ENCODE peak calls at places on chromosomes 1 and 21, in four cellular contexts. I, E, G and K are unnamed samples.

GRCh38 chr1:97038410-97038809 is 316.8 kb downstream of the PTBP2 start:
- DNase-seq in I (no peak), E (no peak), G (no peak), K (peak; percentile 45)

GRCh38 chr1:185156854-185157598 is at the start of the genes SWT1 and TRMT1L:
- DNase-seq in I (peak; percentile 99), E (peak; percentile 100), G (peak; percentile 100), K (peak; percentile 100)

GRCh38 chr1:76162254-76162653 is 87.7 kb downstream of the ST6GALNAC3 start:
- DNase-seq in I (no peak), E (no peak), G (no peak), K (no peak)

GRCh38 chr21:46124926-46125845 is 27.3 kb downstream of the COL6A2 start:
- DNase-seq in I (no peak), E (no peak), G (no peak), K (no peak)

GRCh38 chr1:81187636-81188035 is 613.1 kb upstream of the ADGRL2 start:
- DNase-seq in I (no peak), E (no peak), G (no peak), K (no peak)

GRCh38 chr1:204493145-204493881 is 1.3 kb downstream of the PIK3C2B start:
- DNase-seq in I (peak; percentile 78), E (no peak), G (no peak), K (peak; percentile 65)

GRCh38 chr1:98205291-98206017 is 284.6 kb upstream of the DPYD start:
- DNase-seq in I (no peak), E (no peak), G (no peak), K (no peak)

GRCh38 chr1:43786975-43787374 is 79.6 kb downstream of the ST3GAL3 start:
- DNase-seq in I (no peak), E (no peak), G (no peak), K (peak; percentile 38)

GRCh38 chr1:87402192-87403046 is 73.7 kb downstream of the LMO4 start:
- DNase-seq in I (no peak), E (no peak), G (no peak), K (peak; percentile 85)

GRCh38 chr1:61175976-61176375 is 93.6 kb downstream of the NFIA start:
- DNase-seq in I (no peak), E (no peak), G (no peak), K (no peak)

GRCh38 chr1:176897350-176898236 is 266.9 kb downstream of the ASTN1 start:
- DNase-seq in I (peak; percentile 46), E (peak; percentile 34), G (peak; percentile 43), K (peak; percentile 62)

GRCh38 chr1:53682369-53682685 is 56.6 kb downstream of the GLIS1 start:
- DNase-seq in I (no peak), E (no peak), G (no peak), K (no peak)

GRCh38 chr1:18332626-18333025 is 148.1 kb upstream of the KLHDC7A start:
- DNase-seq in I (no peak), E (no peak), G (no peak), K (no peak)

GRCh38 chr1:89763649-89763986 is 57.2 kb upstream of the LRRC8D start:
- DNase-seq in I (no peak), E (no peak), G (no peak), K (no peak)

GRCh38 chr1:226820935-226821718 is 49.3 kb upstream of the PSEN2 start:
- DNase-seq in I (peak; percentile 69), E (no peak), G (peak; percentile 91), K (peak; percentile 97)

GRCh38 chr1:226222686-226223085 is 778 bp upstream of the MIXL1 start:
- DNase-seq in I (no peak), E (no peak), G (no peak), K (no peak)

GRCh38 chr1:48246727-48247126 is 24.2 kb downstream of the SLC5A9 start:
- DNase-seq in I (peak; percentile 57), E (no peak), G (no peak), K (no peak)

GRCh38 chr1:87203890-87204289 is 124.8 kb upstream of the LMO4 start:
- DNase-seq in I (no peak), E (no peak), G (peak; percentile 34), K (peak; percentile 60)

GRCh38 chr1:41907446-41907845 is 11.3 kb downstream of the HIVEP3 start:
- DNase-seq in I (no peak), E (no peak), G (no peak), K (no peak)

GRCh38 chr1:26169201-26169600 is 438 bp upstream of the C1orf232 start:
- DNase-seq in I (no peak), E (no peak), G (no peak), K (no peak)

GRCh38 chr1:201447911-201448871 is 20.8 kb downstream of the PHLDA3 start:
- DNase-seq in I (peak; percentile 75), E (peak; percentile 80), G (peak; percentile 65), K (peak; percentile 73)